ENCODE peak calls at places on chromosomes 2 and 18, in five cellular contexts. N is HepG2, P is endothelial cell of umbilical vein, L is spleen, A is GM12878. B is an unnamed sample.
A peak's percentile ranks its signal among the peaks of the same experiment; 100 is the strongest.

GRCh38 chr2:239539083-239539775 is 138.4 kb upstream of the HDAC4 start:
- DNase-seq in N (no peak), P (no peak), L (peak; percentile 17), A (no peak), B (no peak)

GRCh38 chr2:44553456-44553855 is 191.7 kb downstream of the CAMKMT start:
- DNase-seq in N (no peak), P (peak; percentile 85), L (no peak), A (no peak), B (no peak)

GRCh38 chr2:195495356-195495755 is 161.7 kb upstream of the SLC39A10 start:
- DNase-seq in N (no peak), P (no peak), L (no peak), A (no peak), B (no peak)

GRCh38 chr2:173448938-173449471 is 94.3 kb downstream of the CDCA7 start:
- DNase-seq in N (peak; percentile 87), P (peak; percentile 64), L (peak; percentile 84), A (peak; percentile 34), B (peak; percentile 88)

GRCh38 chr2:120323214-120323613 is 22.7 kb upstream of the INHBB start:
- DNase-seq in N (no peak), P (no peak), L (no peak), A (no peak), B (no peak)

GRCh38 chr2:200101862-200102261 is 146.5 kb downstream of the MAIP1 start:
- DNase-seq in N (no peak), P (no peak), L (no peak), A (no peak), B (no peak)

GRCh38 chr2:40103590-40103989 is 324.5 kb upstream of the THUMPD2 start:
- DNase-seq in N (no peak), P (no peak), L (no peak), A (no peak), B (no peak)

GRCh38 chr2:196758474-196759377 is 40.8 kb downstream of the GTF3C3 start:
- DNase-seq in N (no peak), P (peak; percentile 40), L (no peak), A (no peak), B (no peak)

GRCh38 chr2:99424391-99424790 is 65.4 kb downstream of the REV1 start:
- DNase-seq in N (no peak), P (no peak), L (no peak), A (no peak), B (no peak)

GRCh38 chr2:109080109-109080508 is 48.9 kb upstream of the SH3RF3 start:
- DNase-seq in N (no peak), P (no peak), L (peak; percentile 35), A (no peak), B (no peak)

GRCh38 chr18:59233017-59233410 is 13.1 kb downstream of the GRP start:
- DNase-seq in N (no peak), P (no peak), L (no peak), A (no peak), B (no peak)

GRCh38 chr2:119059287-119059686 is 99.3 kb downstream of the C1QL2 start:
- DNase-seq in N (no peak), P (no peak), L (no peak), A (no peak), B (no peak)

GRCh38 chr2:28088970-28089369 is 198.4 kb downstream of the BABAM2 start:
- DNase-seq in N (no peak), P (no peak), L (no peak), A (no peak), B (no peak)

GRCh38 chr2:174778479-174778962 is 14.2 kb upstream of the CHRNA1 start:
- DNase-seq in N (peak; percentile 55), P (no peak), L (peak; percentile 81), A (peak; percentile 50), B (peak; percentile 48)

GRCh38 chr2:101307503-101307902 is 998 bp downstream of the RNF149 start:
- DNase-seq in N (no peak), P (peak; percentile 36), L (no peak), A (no peak), B (no peak)

GRCh38 chr2:190551928-190552327 is 17.4 kb upstream of the NEMP2 start:
- DNase-seq in N (no peak), P (no peak), L (no peak), A (no peak), B (no peak)

GRCh38 chr2:3784731-3785130 is 81.4 kb downstream of the DCDC2C start:
- DNase-seq in N (no peak), P (no peak), L (no peak), A (no peak), B (no peak)

GRCh38 chr18:7696846-7697245 is 129.7 kb downstream of the PTPRM start:
- DNase-seq in N (no peak), P (no peak), L (no peak), A (no peak), B (no peak)

GRCh38 chr2:146652311-146652710 is 1192.5 kb upstream of the ACVR2A start:
- DNase-seq in N (no peak), P (no peak), L (no peak), A (no peak), B (no peak)

GRCh38 chr2:173452436-173452835 is 97.8 kb downstream of the CDCA7 start:
- DNase-seq in N (no peak), P (no peak), L (no peak), A (no peak), B (no peak)

GRCh38 chr2:72627059-72627458 is 198.8 kb downstream of the EXOC6B start:
- DNase-seq in N (no peak), P (no peak), L (no peak), A (no peak), B (no peak)

GRCh38 chr2:227389231-227389630 is 1.5 kb upstream of the SCYGR1 start:
- DNase-seq in N (no peak), P (no peak), L (no peak), A (no peak), B (no peak)

GRCh38 chr2:227388537-227389011 is 825 bp upstream of the SCYGR1 start:
- DNase-seq in N (no peak), P (no peak), L (no peak), A (no peak), B (no peak)

GRCh38 chr2:227386630-227387029 is 1.1 kb downstream of the SCYGR1 start:
- DNase-seq in N (no peak), P (no peak), L (no peak), A (no peak), B (no peak)

GRCh38 chr2:227390468-227391256 is 2.9 kb upstream of the SCYGR1 start:
- DNase-seq in N (no peak), P (no peak), L (no peak), A (no peak), B (no peak)

GRCh38 chr2:227389661-227390060 is 1.9 kb upstream of the SCYGR1 start:
- DNase-seq in N (no peak), P (no peak), L (no peak), A (no peak), B (no peak)
- TF ChIP-seq POLR2AphosphoS5 in N (no peak), P (no peak), L (no peak), A (no peak), B (no peak)

GRCh38 chr2:9160732-9161131 is 45.9 kb upstream of the ASAP2 start:
- DNase-seq in N (no peak), P (no peak), L (peak; percentile 37), A (no peak), B (no peak)
- TF ChIP-seq CTCF in N (peak; percentile 14), P (no peak), L (no peak), A (no peak), B (no peak)

GRCh38 chr2:231706731-231707624 is 1.3 kb upstream of the PTMA start:
- DNase-seq in N (peak; percentile 95), P (peak; percentile 98), L (peak; percentile 97), A (peak; percentile 95), B (peak; percentile 98)
- TF ChIP-seq POLR2A in N (peak; percentile 79), P (peak; percentile 50), L (peak; percentile 64), A (no peak), B (peak; percentile 86)

DNA sequence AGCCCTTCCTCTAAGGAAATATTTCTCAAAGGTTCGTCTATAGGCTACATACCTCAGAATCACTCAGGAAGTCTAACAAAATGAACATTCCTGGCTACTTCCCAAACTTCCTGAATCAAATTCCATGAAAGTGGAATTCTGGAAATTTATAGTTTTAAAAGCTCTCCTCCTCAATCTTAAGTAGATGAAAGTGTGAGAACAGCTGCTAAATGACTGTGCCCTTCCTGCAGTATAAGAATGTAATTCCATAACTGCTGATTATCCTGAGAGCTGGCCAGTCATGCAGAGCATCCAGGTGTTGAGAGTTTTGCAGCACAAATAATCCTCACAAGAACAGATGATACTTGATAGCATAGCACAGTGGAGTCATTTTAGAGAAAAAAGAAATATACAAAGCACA is 265.0 kb downstream of the KCNJ3 start:
- DNase-seq in N (no peak), P (peak; percentile 82), L (no peak), A (no peak), B (no peak)
- TF ChIP-seq POLR2AphosphoS5 in N (no peak), P (no peak), L (no peak), A (no peak), B (no peak)

DNA sequence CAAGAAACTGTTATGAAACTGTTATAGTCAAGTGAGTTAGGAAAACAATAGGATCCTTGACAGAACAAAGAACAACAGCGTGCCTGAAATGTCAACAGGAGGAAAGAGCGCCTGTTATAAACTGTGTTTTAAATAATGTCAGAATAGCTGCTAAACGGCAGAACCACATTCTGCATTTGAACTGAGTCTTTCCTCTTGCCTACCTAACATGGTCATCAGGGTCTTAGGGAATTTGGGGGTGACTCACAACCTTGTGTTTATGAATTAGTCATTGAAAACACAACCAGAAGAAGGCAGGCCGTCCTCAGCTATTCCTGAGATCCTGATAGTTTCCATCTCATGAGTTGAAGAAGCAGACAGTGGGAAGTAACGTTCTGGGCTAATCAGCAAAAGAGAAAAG is 222.0 kb upstream of the FN1 start:
- DNase-seq in N (no peak), P (peak; percentile 87), L (no peak), A (no peak), B (no peak)
- TF ChIP-seq CTCF in N (no peak), P (no peak), L (no peak), A (no peak), B (no peak)

GRCh38 chr2:169771612-169772011 is 27.1 kb upstream of the SSB start:
- DNase-seq in N (peak; percentile 32), P (no peak), L (no peak), A (no peak), B (no peak)
- TF ChIP-seq POLR2A in N (no peak), P (no peak), L (no peak), A (no peak), B (no peak)

GRCh38 chr2:130727286-130727924 is 1.5 kb upstream of the GPR148 start:
- DNase-seq in N (no peak), P (peak; percentile 72), L (peak; percentile 92), A (peak; percentile 48), B (peak; percentile 83)
- TF ChIP-seq POLR2AphosphoS5 in N (no peak), P (peak; percentile 15), L (peak; percentile 83), A (peak; percentile 38), B (no peak)